ENCODE peak calls at places on chromosomes 2 and 18, in nine cellular contexts. One of them, this sample, is unnamed.

GRCh38 chr18:22552254-22552653 is 134.5 kb upstream of the CTAGE1 start:
- DNase-seq in GM23338: no peak
- DNase-seq in HCT116: no peak
- DNase-seq in stomach: no peak
- DNase-seq in HepG2: no peak
- DNase-seq in Panc1: no peak
- DNase-seq in GM12892: no peak
- DNase-seq in upper lobe of left lung: no peak
- DNase-seq in K562: no peak
- DNase-seq in this sample: no peak

GRCh38 chr2:109320195-109320935 is 191.4 kb downstream of the SH3RF3 start:
- DNase-seq in GM23338: no peak
- DNase-seq in HCT116: no peak
- DNase-seq in stomach: no peak
- DNase-seq in HepG2: no peak
- DNase-seq in Panc1: no peak
- DNase-seq in GM12892: no peak
- DNase-seq in upper lobe of left lung: no peak
- DNase-seq in K562: no peak
- DNase-seq in this sample: no peak

GRCh38 chr2:146295080-146295670 is 1549.7 kb upstream of the ACVR2A start:
- DNase-seq in GM23338: peak; percentile 27
- DNase-seq in HCT116: no peak
- DNase-seq in stomach: no peak
- DNase-seq in HepG2: no peak
- DNase-seq in Panc1: no peak
- DNase-seq in GM12892: no peak
- DNase-seq in upper lobe of left lung: no peak
- DNase-seq in K562: no peak
- DNase-seq in this sample: no peak

GRCh38 chr2:72915907-72916742 is 1.2 kb upstream of the EMX1 start:
- DNase-seq in GM23338: peak; percentile 92
- DNase-seq in HCT116: no peak
- DNase-seq in stomach: peak; percentile 74
- DNase-seq in HepG2: peak; percentile 60
- DNase-seq in Panc1: no peak
- DNase-seq in GM12892: peak; percentile 66
- DNase-seq in upper lobe of left lung: peak; percentile 91
- DNase-seq in K562: peak; percentile 70
- DNase-seq in this sample: peak; percentile 35

GRCh38 chr2:95345066-95345414 is 47.9 kb downstream of the KCNIP3 start:
- DNase-seq in GM23338: no peak
- DNase-seq in HCT116: no peak
- DNase-seq in stomach: peak; percentile 16
- DNase-seq in HepG2: no peak
- DNase-seq in Panc1: no peak
- DNase-seq in GM12892: no peak
- DNase-seq in upper lobe of left lung: no peak
- DNase-seq in K562: peak; percentile 23
- DNase-seq in this sample: no peak

GRCh38 chr2:31401580-31401979 is 13.0 kb downstream of the XDH start:
- DNase-seq in GM23338: no peak
- DNase-seq in HCT116: no peak
- DNase-seq in stomach: no peak
- DNase-seq in HepG2: no peak
- DNase-seq in Panc1: no peak
- DNase-seq in GM12892: no peak
- DNase-seq in upper lobe of left lung: no peak
- DNase-seq in K562: no peak
- DNase-seq in this sample: peak; percentile 17

GRCh38 chr18:67669993-67670671 is 153.6 kb upstream of the DSEL start:
- DNase-seq in GM23338: no peak
- DNase-seq in HCT116: no peak
- DNase-seq in stomach: no peak
- DNase-seq in HepG2: no peak
- DNase-seq in Panc1: no peak
- DNase-seq in GM12892: no peak
- DNase-seq in upper lobe of left lung: no peak
- DNase-seq in K562: no peak
- DNase-seq in this sample: no peak

GRCh38 chr2:219380926-219381325 is 6.8 kb downstream of the DNPEP start:
- DNase-seq in GM23338: no peak
- DNase-seq in HCT116: no peak
- DNase-seq in stomach: no peak
- DNase-seq in HepG2: no peak
- DNase-seq in Panc1: no peak
- DNase-seq in GM12892: no peak
- DNase-seq in upper lobe of left lung: no peak
- DNase-seq in K562: no peak
- DNase-seq in this sample: no peak

GRCh38 chr2:168801961-168802824 is at the start of gene NOSTRIN:
- DNase-seq in GM23338: no peak
- DNase-seq in HCT116: peak; percentile 35
- DNase-seq in stomach: peak; percentile 78
- DNase-seq in HepG2: peak; percentile 14
- DNase-seq in Panc1: no peak
- DNase-seq in GM12892: no peak
- DNase-seq in upper lobe of left lung: no peak
- DNase-seq in K562: peak; percentile 52
- DNase-seq in this sample: peak; percentile 17

GRCh38 chr2:44850016-44850415 is 91.5 kb upstream of the SIX3 start:
- DNase-seq in GM23338: no peak
- DNase-seq in HCT116: no peak
- DNase-seq in stomach: no peak
- DNase-seq in HepG2: no peak
- DNase-seq in Panc1: no peak
- DNase-seq in GM12892: no peak
- DNase-seq in upper lobe of left lung: no peak
- DNase-seq in K562: no peak
- DNase-seq in this sample: no peak

GRCh38 chr2:221571108-221571390 is 1.1 kb downstream of the EPHA4 start:
- DNase-seq in GM23338: no peak
- DNase-seq in HCT116: no peak
- DNase-seq in stomach: no peak
- DNase-seq in HepG2: no peak
- DNase-seq in Panc1: no peak
- DNase-seq in GM12892: no peak
- DNase-seq in upper lobe of left lung: peak; percentile 64
- DNase-seq in K562: no peak
- DNase-seq in this sample: no peak

GRCh38 chr2:51718881-51719280 is 686.9 kb upstream of the NRXN1 start:
- DNase-seq in GM23338: no peak
- DNase-seq in HCT116: no peak
- DNase-seq in stomach: no peak
- DNase-seq in HepG2: no peak
- DNase-seq in Panc1: no peak
- DNase-seq in GM12892: no peak
- DNase-seq in upper lobe of left lung: no peak
- DNase-seq in K562: no peak
- DNase-seq in this sample: no peak

GRCh38 chr18:55097406-55098170 is 138.3 kb upstream of the CCDC68 start:
- DNase-seq in GM23338: no peak
- DNase-seq in HCT116: no peak
- DNase-seq in stomach: no peak
- DNase-seq in HepG2: no peak
- DNase-seq in Panc1: no peak
- DNase-seq in GM12892: no peak
- DNase-seq in upper lobe of left lung: no peak
- DNase-seq in K562: no peak
- DNase-seq in this sample: no peak

GRCh38 chr2:237581751-237582746 is 8.5 kb downstream of the RAB17 start:
- DNase-seq in GM23338: no peak
- DNase-seq in HCT116: no peak
- DNase-seq in stomach: peak; percentile 84
- DNase-seq in HepG2: peak; percentile 82
- DNase-seq in Panc1: no peak
- DNase-seq in GM12892: no peak
- DNase-seq in upper lobe of left lung: peak; percentile 83
- DNase-seq in K562: no peak
- DNase-seq in this sample: peak; percentile 83

GRCh38 chr2:203802277-203803045 is 65.1 kb upstream of the CTLA4 start:
- DNase-seq in GM23338: no peak
- DNase-seq in HCT116: no peak
- DNase-seq in stomach: no peak
- DNase-seq in HepG2: no peak
- DNase-seq in Panc1: no peak
- DNase-seq in GM12892: no peak
- DNase-seq in upper lobe of left lung: no peak
- DNase-seq in K562: no peak
- DNase-seq in this sample: no peak

DNA sequence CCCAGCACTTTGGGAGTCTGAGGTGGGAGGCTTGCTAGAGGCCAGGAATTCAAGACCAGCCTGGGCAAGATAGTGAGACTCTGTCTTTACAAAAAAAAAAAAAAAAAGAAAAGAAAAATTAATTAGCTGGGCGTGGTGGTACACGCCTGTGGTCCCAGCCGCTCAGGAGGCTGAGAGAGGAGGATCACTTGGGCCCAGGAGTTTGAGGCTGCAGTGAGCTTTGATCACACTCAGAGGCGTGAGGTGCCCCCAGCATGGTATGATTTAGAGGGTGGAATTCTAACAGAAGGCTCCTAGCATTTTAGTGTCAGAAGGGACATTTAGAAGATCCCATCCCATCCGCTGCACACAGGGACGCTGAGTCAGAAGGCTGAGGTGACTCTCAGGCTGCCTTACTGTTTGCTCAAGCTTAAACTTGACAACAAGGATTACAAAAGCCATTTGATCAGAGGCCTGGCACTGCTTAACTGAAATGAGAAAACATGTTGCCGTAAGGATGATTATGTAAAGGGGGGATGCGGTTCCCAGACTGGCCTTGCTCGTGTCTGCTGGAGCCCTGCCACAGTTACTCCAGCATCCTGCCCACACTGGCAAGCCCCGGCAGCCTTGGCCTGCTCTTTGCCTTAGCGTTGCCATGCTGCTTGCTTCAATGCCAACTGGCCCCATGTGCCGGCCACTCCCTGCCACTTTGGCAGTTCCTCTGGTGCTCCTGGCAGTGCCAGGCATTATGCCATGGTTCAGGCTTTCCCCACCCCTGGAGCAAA is 45.6 kb upstream of the SLC1A4 start:
- DNase-seq in GM23338: no peak
- DNase-seq in HCT116: no peak
- DNase-seq in stomach: peak; percentile 48
- DNase-seq in HepG2: peak; percentile 97
- DNase-seq in Panc1: peak; percentile 4
- DNase-seq in GM12892: no peak
- DNase-seq in upper lobe of left lung: peak; percentile 28
- DNase-seq in K562: no peak
- DNase-seq in this sample: peak; percentile 94
- TF ChIP-seq POLR2AphosphoS5 in GM23338: no peak
- TF ChIP-seq POLR2AphosphoS5 in HCT116: no peak
- TF ChIP-seq POLR2AphosphoS5 in stomach: no peak
- TF ChIP-seq POLR2AphosphoS5 in HepG2: no peak
- TF ChIP-seq POLR2AphosphoS5 in Panc1: no peak
- TF ChIP-seq POLR2AphosphoS5 in GM12892: no peak
- TF ChIP-seq POLR2AphosphoS5 in upper lobe of left lung: no peak
- TF ChIP-seq POLR2AphosphoS5 in K562: no peak
- TF ChIP-seq POLR2AphosphoS5 in this sample: peak; percentile 88

DNA sequence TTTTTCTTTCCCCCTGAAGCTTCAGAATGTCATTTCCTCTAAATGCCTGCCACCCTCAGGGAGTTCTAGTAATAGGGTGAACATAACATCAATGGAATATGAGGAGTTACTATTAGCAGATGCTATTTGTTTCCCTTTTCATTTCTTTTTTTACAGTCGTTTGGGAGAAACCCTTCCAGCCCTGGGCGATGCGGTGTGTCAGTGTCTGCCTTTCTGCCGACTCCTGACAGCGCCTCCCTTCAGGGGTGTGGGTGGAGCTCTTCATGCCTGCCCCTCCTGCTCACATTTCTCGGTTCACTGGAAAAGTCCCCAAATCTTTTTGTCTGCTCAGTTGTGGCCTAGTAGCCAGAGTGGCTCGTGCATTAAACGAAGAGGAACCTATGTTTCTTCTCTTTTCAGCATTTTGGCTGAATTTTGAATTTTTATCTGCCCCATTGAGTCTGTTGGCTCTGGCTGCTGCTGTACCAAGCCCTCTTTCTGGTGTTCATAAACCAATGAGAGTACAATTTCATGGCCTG is 72.3 kb downstream of the FMNL2 start:
- DNase-seq in GM23338: peak; percentile 77
- DNase-seq in HCT116: no peak
- DNase-seq in stomach: no peak
- DNase-seq in HepG2: no peak
- DNase-seq in Panc1: no peak
- DNase-seq in GM12892: peak; percentile 28
- DNase-seq in upper lobe of left lung: no peak
- DNase-seq in K562: no peak
- DNase-seq in this sample: peak; percentile 24
- TF ChIP-seq POLR2AphosphoS5 in GM23338: no peak
- TF ChIP-seq POLR2AphosphoS5 in HCT116: no peak
- TF ChIP-seq POLR2AphosphoS5 in stomach: no peak
- TF ChIP-seq POLR2AphosphoS5 in HepG2: no peak
- TF ChIP-seq POLR2AphosphoS5 in Panc1: no peak
- TF ChIP-seq POLR2AphosphoS5 in GM12892: peak; percentile 60
- TF ChIP-seq POLR2AphosphoS5 in upper lobe of left lung: peak; percentile 67
- TF ChIP-seq POLR2AphosphoS5 in K562: no peak
- TF ChIP-seq POLR2AphosphoS5 in this sample: no peak

GRCh38 chr18:24530630-24531111 is 70.2 kb downstream of the HRH4 start:
- DNase-seq in GM23338: no peak
- DNase-seq in HCT116: peak; percentile 42
- DNase-seq in stomach: no peak
- DNase-seq in HepG2: no peak
- DNase-seq in Panc1: no peak
- DNase-seq in GM12892: no peak
- DNase-seq in upper lobe of left lung: no peak
- DNase-seq in K562: no peak
- DNase-seq in this sample: no peak
- TF ChIP-seq POLR2AphosphoS5 in GM23338: no peak
- TF ChIP-seq POLR2AphosphoS5 in HCT116: no peak
- TF ChIP-seq POLR2AphosphoS5 in stomach: no peak
- TF ChIP-seq POLR2AphosphoS5 in HepG2: no peak
- TF ChIP-seq POLR2AphosphoS5 in Panc1: no peak
- TF ChIP-seq POLR2AphosphoS5 in GM12892: no peak
- TF ChIP-seq POLR2AphosphoS5 in upper lobe of left lung: no peak
- TF ChIP-seq POLR2AphosphoS5 in K562: no peak
- TF ChIP-seq POLR2AphosphoS5 in this sample: no peak

GRCh38 chr2:68403199-68403644 is 38.1 kb downstream of the PLEK start:
- DNase-seq in GM23338: no peak
- DNase-seq in HCT116: no peak
- DNase-seq in stomach: no peak
- DNase-seq in HepG2: no peak
- DNase-seq in Panc1: no peak
- DNase-seq in GM12892: no peak
- DNase-seq in upper lobe of left lung: no peak
- DNase-seq in K562: no peak
- DNase-seq in this sample: no peak

GRCh38 chr2:68404901-68405799 is 40.1 kb downstream of the PLEK start:
- DNase-seq in GM23338: no peak
- DNase-seq in HCT116: no peak
- DNase-seq in stomach: no peak
- DNase-seq in HepG2: no peak
- DNase-seq in Panc1: no peak
- DNase-seq in GM12892: no peak
- DNase-seq in upper lobe of left lung: no peak
- DNase-seq in K562: no peak
- DNase-seq in this sample: no peak

DNA sequence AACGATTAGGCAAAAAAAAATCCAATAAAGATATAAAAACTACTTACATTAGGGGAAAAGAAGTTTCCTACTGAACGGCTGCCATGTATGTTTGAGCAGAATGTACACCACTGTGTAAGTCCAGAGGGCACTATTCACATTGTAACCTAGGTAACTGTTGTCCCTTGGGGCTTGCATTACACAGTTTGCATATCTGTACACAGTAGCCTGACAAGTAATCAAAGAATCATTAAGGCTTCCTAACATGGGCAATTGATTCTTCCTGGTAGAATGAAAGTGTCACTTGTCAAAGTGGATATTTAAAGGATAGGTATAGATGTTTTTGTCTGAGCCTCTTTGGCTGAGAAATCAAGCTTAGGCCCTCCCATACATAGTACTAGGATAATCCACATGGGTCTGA is 39.1 kb downstream of the PLEK start:
- DNase-seq in GM23338: no peak
- DNase-seq in HCT116: no peak
- DNase-seq in stomach: no peak
- DNase-seq in HepG2: no peak
- DNase-seq in Panc1: no peak
- DNase-seq in GM12892: no peak
- DNase-seq in upper lobe of left lung: no peak
- DNase-seq in K562: no peak
- DNase-seq in this sample: no peak
- TF ChIP-seq POLR2AphosphoS5 in GM23338: no peak
- TF ChIP-seq POLR2AphosphoS5 in HCT116: no peak
- TF ChIP-seq POLR2AphosphoS5 in stomach: no peak
- TF ChIP-seq POLR2AphosphoS5 in HepG2: no peak
- TF ChIP-seq POLR2AphosphoS5 in Panc1: no peak
- TF ChIP-seq POLR2AphosphoS5 in GM12892: no peak
- TF ChIP-seq POLR2AphosphoS5 in upper lobe of left lung: no peak
- TF ChIP-seq POLR2AphosphoS5 in K562: no peak
- TF ChIP-seq POLR2AphosphoS5 in this sample: no peak